ENCODE peak calls at places on chromosomes 2 and 18, in eight cellular contexts. E is GM12864, L is glutamatergic neuron, J is SK-N-SH, I is tibial artery, H is adrenal gland, V is progenitor cell of endocrine pancreas, F is epithelial cell of esophagus. Y is an unnamed sample.

GRCh38 chr2:184596819-184597411 is 1.4 kb upstream of the ZNF804A start:
- DNase-seq in E (no peak), L (no peak), J (no peak), I (no peak), H (no peak), V (no peak), F (peak), Y (no peak)

GRCh38 chr2:23669413-23670244 is 257.3 kb downstream of the ATAD2B start:
- DNase-seq in E (no peak), L (no peak), J (peak), I (peak), H (peak), V (no peak), F (peak), Y (no peak)

GRCh38 chr2:127389778-127390435 is 2.1 kb upstream of the MAP3K2 start:
- DNase-seq in E (no peak), L (no peak), J (no peak), I (no peak), H (no peak), V (no peak), F (no peak), Y (no peak)

GRCh38 chr18:57803119-57803969 is at the start of gene ATP8B1:
- DNase-seq in E (no peak), L (peak), J (peak), I (peak), H (peak), V (peak), F (peak), Y (no peak)

GRCh38 chr2:82494744-82495143 is 1964.3 kb downstream of the SUCLG1 start:
- DNase-seq in E (no peak), L (no peak), J (no peak), I (no peak), H (no peak), V (no peak), F (no peak), Y (no peak)

GRCh38 chr2:241774419-241775222 is 2.0 kb upstream of the GAL3ST2 start:
- DNase-seq in E (no peak), L (peak), J (peak), I (no peak), H (peak), V (no peak), F (peak), Y (peak)

GRCh38 chr2:37869756-37870155 is 55.3 kb upstream of the RMDN2 start:
- DNase-seq in E (no peak), L (no peak), J (no peak), I (no peak), H (no peak), V (no peak), F (peak), Y (no peak)

GRCh38 chr2:10303174-10303633 is 500 bp downstream of the HPCAL1 start:
- DNase-seq in E (no peak), L (peak), J (no peak), I (no peak), H (no peak), V (peak), F (no peak), Y (peak)

GRCh38 chr18:48470484-48471180 is 61.4 kb upstream of the ZBTB7C start:
- DNase-seq in E (no peak), L (no peak), J (no peak), I (no peak), H (no peak), V (no peak), F (no peak), Y (no peak)

GRCh38 chr2:70743677-70744076 is 24.3 kb downstream of the ADD2 start:
- DNase-seq in E (no peak), L (no peak), J (no peak), I (no peak), H (no peak), V (no peak), F (peak), Y (no peak)

GRCh38 chr18:10304853-10305252 is 149.6 kb upstream of the APCDD1 start:
- DNase-seq in E (no peak), L (no peak), J (no peak), I (peak), H (no peak), V (no peak), F (peak), Y (peak)

GRCh38 chr2:178109813-178110212 is 2.4 kb upstream of the RBM45 start:
- DNase-seq in E (peak), L (no peak), J (peak), I (no peak), H (no peak), V (no peak), F (peak), Y (no peak)

GRCh38 chr2:22756644-22757043 is 628.3 kb upstream of the KLHL29 start:
- DNase-seq in E (no peak), L (no peak), J (no peak), I (no peak), H (no peak), V (no peak), F (no peak), Y (no peak)

GRCh38 chr2:9095690-9096089 is 92.2 kb upstream of the MBOAT2 start:
- DNase-seq in E (no peak), L (no peak), J (no peak), I (peak), H (peak), V (no peak), F (peak), Y (no peak)

GRCh38 chr18:49632588-49632987 is 70.7 kb downstream of the LIPG start:
- DNase-seq in E (no peak), L (no peak), J (no peak), I (no peak), H (no peak), V (no peak), F (peak), Y (no peak)

GRCh38 chr2:191436368-191437055 is 191.3 kb downstream of the MYO1B start:
- DNase-seq in E (no peak), L (no peak), J (peak), I (no peak), H (no peak), V (no peak), F (no peak), Y (no peak)

DNA sequence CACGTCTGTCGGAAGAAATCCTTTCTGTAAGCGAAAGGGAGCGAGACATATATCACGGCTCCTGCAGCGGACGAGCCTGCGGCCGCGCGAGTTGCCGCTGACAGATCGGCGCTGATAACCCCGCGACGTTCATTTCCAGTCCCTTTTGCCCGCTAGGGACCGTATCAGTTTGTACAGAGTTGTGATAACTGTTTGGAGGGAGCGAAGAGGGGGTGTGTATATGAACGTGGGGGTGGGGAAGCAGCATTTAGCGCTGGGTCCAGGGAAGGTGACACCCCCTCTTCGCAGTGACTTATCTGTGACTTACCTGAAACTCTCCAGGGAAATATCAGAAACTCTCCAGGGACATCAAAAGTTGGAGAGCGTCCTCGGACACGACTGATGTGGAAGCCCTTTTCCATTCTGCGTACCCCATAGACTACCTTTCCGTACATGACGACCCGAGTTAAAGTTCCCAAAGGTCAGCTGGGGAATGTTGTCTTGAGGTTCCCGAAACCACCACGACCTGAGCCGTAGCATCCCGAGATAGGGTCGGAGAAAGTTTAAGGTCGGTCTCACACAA is 948 bp upstream of the GATA6 start:
- DNase-seq in E (no peak), L (peak), J (peak), I (peak), H (peak), V (no peak), F (peak), Y (no peak)
- TF ChIP-seq CTCF in E (no peak), L (no peak), J (peak), I (peak), H (peak), V (peak), F (peak), Y (no peak)

GRCh38 chr18:8982416-8983183 is 119.9 kb upstream of the NDUFV2 start:
- DNase-seq in E (no peak), L (peak), J (peak), I (no peak), H (no peak), V (no peak), F (peak), Y (no peak)
- TF ChIP-seq CTCF in E (peak), L (peak), J (peak), I (peak), H (peak), V (peak), F (peak), Y (no peak)

DNA sequence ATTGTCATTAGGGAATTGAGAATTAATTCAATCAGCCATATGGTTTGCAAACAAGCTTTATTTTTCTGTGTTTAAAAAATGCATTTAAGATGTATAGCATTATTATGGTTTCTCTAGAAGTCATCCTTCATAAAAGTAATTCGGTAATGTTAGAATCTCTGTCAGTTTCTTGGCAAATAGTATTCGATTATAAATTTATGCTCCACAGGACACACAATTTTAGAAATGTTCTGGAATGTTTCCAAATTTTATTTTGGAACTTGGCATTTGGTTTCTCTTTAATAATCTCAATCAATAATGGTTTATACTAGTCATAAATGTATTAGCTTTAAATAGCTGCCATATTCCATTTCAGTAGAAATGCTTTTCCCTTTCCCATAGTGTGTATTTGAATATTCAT is 156.4 kb downstream of the PLCL1 start:
- DNase-seq in E (no peak), L (no peak), J (no peak), I (no peak), H (no peak), V (no peak), F (no peak), Y (no peak)
- TF ChIP-seq CTCF in E (no peak), L (no peak), J (no peak), I (no peak), H (no peak), V (no peak), F (no peak), Y (no peak)

GRCh38 chr2:105403241-105403784 is 4.5 kb upstream of the FHL2 start:
- DNase-seq in E (no peak), L (no peak), J (no peak), I (no peak), H (no peak), V (no peak), F (peak), Y (no peak)

GRCh38 chr2:105402809-105403208 is 4.0 kb upstream of the FHL2 start:
- DNase-seq in E (no peak), L (no peak), J (no peak), I (no peak), H (no peak), V (no peak), F (no peak), Y (no peak)

GRCh38 chr2:105405291-105405690 is 6.4 kb upstream of the FHL2 start:
- DNase-seq in E (no peak), L (no peak), J (no peak), I (no peak), H (no peak), V (no peak), F (no peak), Y (no peak)

GRCh38 chr2:105404736-105405135 is 5.9 kb upstream of the FHL2 start:
- DNase-seq in E (no peak), L (no peak), J (no peak), I (no peak), H (no peak), V (no peak), F (no peak), Y (no peak)

GRCh38 chr2:105403785-105404698 is 5.2 kb upstream of the FHL2 start:
- DNase-seq in E (no peak), L (no peak), J (no peak), I (no peak), H (peak), V (no peak), F (peak), Y (no peak)
- TF ChIP-seq CTCF in E (no peak), L (no peak), J (peak), I (no peak), H (no peak), V (peak), F (peak), Y (no peak)

GRCh38 chr2:44799105-44799504 is 142.4 kb upstream of the SIX3 start:
- DNase-seq in E (no peak), L (no peak), J (no peak), I (no peak), H (no peak), V (no peak), F (no peak), Y (no peak)
- TF ChIP-seq CTCF in E (no peak), L (no peak), J (no peak), I (no peak), H (no peak), V (no peak), F (no peak), Y (no peak)

DNA sequence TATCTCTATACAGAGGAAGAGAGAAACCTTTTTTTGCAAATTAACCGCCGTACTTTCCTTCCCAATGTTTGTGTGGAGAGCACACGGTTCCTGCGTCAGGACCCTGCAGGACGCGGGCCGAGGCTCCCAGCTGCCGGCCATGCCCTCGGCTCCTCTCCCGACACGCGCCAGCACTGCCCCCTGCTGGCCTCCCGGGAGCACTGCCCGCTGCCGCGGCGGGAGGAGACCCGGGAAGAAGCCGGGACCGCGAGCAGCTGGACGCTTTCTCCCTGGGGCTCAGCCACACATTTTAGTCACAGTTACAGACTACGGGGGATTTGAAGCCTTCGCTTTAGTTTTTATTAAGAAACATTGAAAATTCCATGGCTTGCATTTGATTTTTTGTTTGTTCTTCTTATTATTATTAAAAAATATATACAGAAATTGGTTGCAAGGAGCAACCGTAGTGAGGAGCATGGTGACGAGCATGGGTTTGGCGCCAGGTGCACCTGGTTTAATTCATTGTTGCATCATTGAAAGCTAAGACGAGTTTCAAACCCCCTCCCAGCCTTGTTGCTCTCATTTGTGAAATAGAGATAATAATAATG is 401.2 kb downstream of the GALR1 start:
- DNase-seq in E (no peak), L (peak), J (peak), I (peak), H (peak), V (peak), F (peak), Y (no peak)
- TF ChIP-seq CTCF in E (peak), L (peak), J (peak), I (peak), H (peak), V (peak), F (no peak), Y (peak)

Y was measured in CD14-positive monocyte.